ENCODE peak calls at places on chromosomes 4 and X, in seven cellular contexts. R is brain microvascular endothelial cell; F is type B pancreatic cell; Q is HCT116; W is IMR-90; I is cardiac muscle cell; X is CD8-positive, alpha-beta T cell. Y is an unnamed sample.

GRCh38 chr4:83043801-83044407 is 8.9 kb downstream of the COPS4 start:
- DNase-seq in R (peak), F (no peak), Q (no peak), W (peak), I (peak), X (no peak), Y (peak)

GRCh38 chr4:185015108-185015507 is 3.2 kb upstream of the HELT start:
- DNase-seq in R (no peak), F (no peak), Q (no peak), W (peak), I (peak), X (no peak), Y (no peak)

GRCh38 chr4:10123227-10124101 is 6.9 kb upstream of the WDR1 start:
- DNase-seq in R (peak), F (no peak), Q (no peak), W (peak), I (peak), X (no peak), Y (no peak)

GRCh38 chrX:130110379-130111219 is at the start of gene ELF4:
- DNase-seq in R (no peak), F (no peak), Q (no peak), W (peak), I (peak), X (no peak), Y (peak)

GRCh38 chr4:40264995-40265909 is 68.4 kb downstream of the RHOH start:
- DNase-seq in R (peak), F (no peak), Q (no peak), W (no peak), I (no peak), X (peak), Y (no peak)

GRCh38 chrX:9356846-9357245 is 108.0 kb upstream of the TBL1X start:
- DNase-seq in R (no peak), F (no peak), Q (no peak), W (peak), I (no peak), X (no peak), Y (no peak)

GRCh38 chr4:176545886-176546285 is 226.1 kb downstream of the SPCS3 start:
- DNase-seq in R (peak), F (no peak), Q (no peak), W (peak), I (no peak), X (no peak), Y (no peak)

GRCh38 chr4:87805971-87806370 is 6.6 kb downstream of the IBSP start:
- DNase-seq in R (no peak), F (no peak), Q (no peak), W (peak), I (peak), X (no peak), Y (peak)

GRCh38 chr4:188986271-188986689 is 847.0 kb downstream of the TRIML1 start:
- DNase-seq in R (peak), F (no peak), Q (no peak), W (peak), I (no peak), X (no peak), Y (peak)

GRCh38 chrX:65667503-65668355 is at the start of gene MSN:
- DNase-seq in R (peak), F (peak), Q (no peak), W (peak), I (peak), X (peak), Y (peak)

GRCh38 chr4:57109530-57109846 is 697 bp downstream of the IGFBP7 start:
- DNase-seq in R (no peak), F (no peak), Q (no peak), W (no peak), I (peak), X (no peak), Y (no peak)

GRCh38 chrX:24805201-24805600 is 111.5 kb downstream of the POLA1 start:
- DNase-seq in R (no peak), F (no peak), Q (no peak), W (no peak), I (no peak), X (no peak), Y (no peak)

GRCh38 chr4:110586137-110586850 is 36.6 kb downstream of the PITX2 start:
- DNase-seq in R (peak), F (no peak), Q (peak), W (peak), I (peak), X (no peak), Y (peak)

GRCh38 chrX:101160001-101160400 is 59.6 kb upstream of the DRP2 start:
- DNase-seq in R (no peak), F (no peak), Q (no peak), W (no peak), I (no peak), X (no peak), Y (no peak)

GRCh38 chrX:19440713-19441112 is 74.6 kb downstream of the MAP3K15 start:
- DNase-seq in R (peak), F (no peak), Q (no peak), W (peak), I (peak), X (no peak), Y (no peak)

GRCh38 chr4:78057600-78058560 is 757 bp downstream of the FRAS1 start:
- DNase-seq in R (peak), F (peak), Q (no peak), W (peak), I (peak), X (no peak), Y (peak)

DNA sequence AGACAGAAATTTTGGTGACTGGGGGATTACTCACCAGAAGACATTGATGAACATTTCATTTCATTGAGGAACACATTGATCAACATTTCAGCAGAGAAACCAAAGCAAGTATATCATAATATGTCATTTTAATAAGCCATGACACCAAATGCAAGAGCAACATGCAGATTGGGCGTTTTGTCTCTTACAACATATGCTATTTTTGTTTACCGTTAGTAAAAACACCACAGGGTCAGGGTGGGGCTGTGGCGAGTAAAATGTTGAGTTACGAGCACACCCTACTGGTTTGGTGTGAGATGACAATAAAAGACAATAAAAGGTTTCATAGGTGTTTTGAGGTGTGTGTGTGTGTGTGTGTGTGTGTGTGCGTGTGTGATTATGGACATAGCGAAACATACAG is 294.5 kb downstream of the PDGFC start:
- DNase-seq in R (peak), F (no peak), Q (peak), W (no peak), I (peak), X (no peak), Y (peak)
- TF ChIP-seq CTCF in R (peak), F (peak), Q (peak), W (peak), I (peak), X (no peak), Y (no peak)

GRCh38 chr4:28462766-28463165 is 1602.1 kb downstream of the STIM2 start:
- DNase-seq in R (no peak), F (no peak), Q (no peak), W (peak), I (peak), X (no peak), Y (no peak)
- TF ChIP-seq CTCF in R (no peak), F (no peak), Q (peak), W (no peak), I (no peak), X (no peak), Y (no peak)

GRCh38 chrX:38165023-38165422 is 55.6 kb downstream of the SRPX start:
- DNase-seq in R (no peak), F (no peak), Q (no peak), W (no peak), I (no peak), X (no peak), Y (no peak)

GRCh38 chrX:38163193-38163592 is 57.5 kb downstream of the SRPX start:
- DNase-seq in R (no peak), F (no peak), Q (no peak), W (no peak), I (no peak), X (no peak), Y (no peak)

GRCh38 chrX:38170556-38170955 is 50.1 kb downstream of the SRPX start:
- DNase-seq in R (no peak), F (no peak), Q (no peak), W (no peak), I (no peak), X (no peak), Y (no peak)

GRCh38 chrX:38166478-38167083 is 54.1 kb downstream of the SRPX start:
- DNase-seq in R (peak), F (no peak), Q (peak), W (peak), I (peak), X (no peak), Y (no peak)
- TF ChIP-seq CTCF in R (peak), F (peak), Q (peak), W (peak), I (peak), X (peak), Y (peak)

GRCh38 chrX:106177106-106177981 is 9.2 kb downstream of the PWWP3B start:
- DNase-seq in R (peak), F (no peak), Q (no peak), W (no peak), I (peak), X (no peak), Y (no peak)

GRCh38 chrX:106177982-106178321 is 9.8 kb downstream of the PWWP3B start:
- DNase-seq in R (no peak), F (no peak), Q (no peak), W (no peak), I (peak), X (no peak), Y (no peak)

DNA sequence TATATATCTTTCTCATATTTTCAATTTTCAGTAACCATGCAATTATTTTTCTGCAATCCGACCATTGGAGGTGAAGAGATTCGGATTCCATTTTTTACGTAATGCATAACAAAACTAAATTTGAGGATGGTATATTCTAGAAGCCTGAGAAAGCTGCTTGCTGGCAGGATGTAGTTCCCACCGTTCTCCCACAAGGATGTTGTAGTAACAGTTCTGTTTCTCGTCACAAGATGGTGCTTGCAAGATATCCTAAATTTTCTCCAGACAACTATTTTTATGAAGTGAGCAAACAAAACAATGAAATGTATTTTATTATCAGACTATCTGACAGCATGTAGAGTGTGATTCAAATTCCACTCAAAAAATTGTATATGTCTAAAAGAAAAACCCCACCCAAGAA is 10.7 kb downstream of the PWWP3B start:
- DNase-seq in R (no peak), F (no peak), Q (no peak), W (no peak), I (peak), X (no peak), Y (no peak)
- TF ChIP-seq CTCF in R (peak), F (no peak), Q (no peak), W (no peak), I (peak), X (no peak), Y (no peak)

GRCh38 chr4:153232768-153233167 is 28.5 kb downstream of the TRIM2 start:
- DNase-seq in R (no peak), F (no peak), Q (peak), W (no peak), I (no peak), X (no peak), Y (no peak)
- TF ChIP-seq CTCF in R (peak), F (peak), Q (peak), W (peak), I (peak), X (no peak), Y (no peak)

GRCh38 chrX:131812847-131813825 is 210.0 kb upstream of the STK26 start:
- DNase-seq in R (peak), F (no peak), Q (no peak), W (peak), I (no peak), X (peak), Y (no peak)
- TF ChIP-seq CTCF in R (peak), F (no peak), Q (no peak), W (peak), I (no peak), X (peak), Y (no peak)

GRCh38 chr4:119493419-119493818 is 135.2 kb downstream of the PDE5A start:
- DNase-seq in R (no peak), F (no peak), Q (no peak), W (no peak), I (peak), X (no peak), Y (no peak)
- TF ChIP-seq CTCF in R (no peak), F (peak), Q (peak), W (no peak), I (peak), X (no peak), Y (peak)

GRCh38 chrX:115898382-115899001 is 272.1 kb upstream of the AGTR2 start:
- DNase-seq in R (no peak), F (peak), Q (peak), W (peak), I (no peak), X (no peak), Y (no peak)
- TF ChIP-seq CTCF in R (no peak), F (no peak), Q (no peak), W (peak), I (no peak), X (no peak), Y (no peak)

DNA sequence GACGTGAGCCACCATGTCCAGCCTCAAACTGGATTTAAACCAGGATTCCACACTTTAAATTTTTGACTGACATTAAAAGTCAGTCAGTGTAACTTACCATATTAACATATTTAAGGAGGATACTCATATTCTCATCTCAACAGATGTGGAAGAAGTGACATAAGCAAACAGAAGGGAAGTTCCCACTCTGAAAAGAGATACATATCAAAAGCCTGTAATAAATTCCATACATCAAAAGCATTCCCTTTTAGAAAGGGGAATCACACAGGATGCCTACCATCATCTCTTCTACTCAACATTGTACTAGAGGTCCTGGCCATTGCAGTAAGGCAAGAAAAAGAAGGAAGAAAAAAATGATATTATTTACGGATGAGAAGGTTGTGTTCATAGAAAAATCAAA is 618.2 kb upstream of the DIPK2B start:
- DNase-seq in R (no peak), F (no peak), Q (no peak), W (no peak), I (no peak), X (no peak), Y (no peak)
- TF ChIP-seq CTCF in R (no peak), F (no peak), Q (no peak), W (no peak), I (no peak), X (no peak), Y (no peak)

DNA sequence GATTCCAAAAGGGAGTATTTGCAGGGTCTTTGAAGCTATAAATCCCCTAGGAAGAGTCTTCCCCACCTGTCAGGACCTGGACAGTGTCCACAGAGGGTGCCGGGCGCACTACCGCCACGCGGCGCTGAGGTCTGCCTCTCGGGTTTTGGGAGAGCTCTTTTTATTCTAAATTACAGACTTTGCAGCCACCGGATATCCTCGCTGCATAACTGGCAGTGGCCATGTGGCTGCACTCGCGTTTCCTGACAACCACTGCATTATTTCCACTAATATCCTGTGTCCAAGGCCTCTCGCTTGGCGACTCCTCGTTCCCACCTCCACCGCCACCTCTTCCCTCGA is 608 bp upstream of the TMEM131L start:
- DNase-seq in R (peak), F (no peak), Q (peak), W (peak), I (peak), X (no peak), Y (peak)
- TF ChIP-seq CTCF in R (peak), F (peak), Q (no peak), W (no peak), I (peak), X (no peak), Y (peak)